ENCODE peak calls at places on chromosomes 7 and 10, in nine cellular contexts. One of them, this sample, is unnamed.

GRCh38 chr10:99235872-99236626 is 397 bp upstream of the HPSE2 start:
- DNase-seq in T follicular helper cell: no peak
- DNase-seq in GM18507: no peak
- DNase-seq in amniotic stem cell: no peak
- DNase-seq in stimulated activated CD4-positive, alpha-beta T cell treated with anti-CD3 and anti-CD28 coated beads, Interleukin-4, amount 100 ng/mL, for 24 hours: no peak
- DNase-seq in kidney tubule cell: no peak
- DNase-seq in glutamatergic neuron: no peak
- DNase-seq in choroid plexus epithelial cell: no peak
- DNase-seq in activated naive CD4-positive, alpha-beta T cell: no peak
- DNase-seq in this sample: no peak

GRCh38 chr10:87579563-87579962 is 74.9 kb downstream of the MINPP1 start:
- DNase-seq in T follicular helper cell: no peak
- DNase-seq in amniotic stem cell: no peak
- DNase-seq in activated naive CD4-positive, alpha-beta T cell: no peak
- DNase-seq in kidney tubule cell: no peak
- DNase-seq in stimulated activated CD4-positive, alpha-beta T cell treated with anti-CD3 and anti-CD28 coated beads, Interleukin-4, amount 100 ng/mL, for 24 hours: no peak
- DNase-seq in glutamatergic neuron: no peak
- DNase-seq in choroid plexus epithelial cell: peak
- DNase-seq in GM18507: no peak
- DNase-seq in this sample: no peak

GRCh38 chr10:70197235-70197952 is 27.1 kb upstream of the SAR1A start:
- DNase-seq in GM18507: no peak
- DNase-seq in activated naive CD4-positive, alpha-beta T cell: no peak
- DNase-seq in T follicular helper cell: no peak
- DNase-seq in stimulated activated CD4-positive, alpha-beta T cell treated with anti-CD3 and anti-CD28 coated beads, Interleukin-4, amount 100 ng/mL, for 24 hours: no peak
- DNase-seq in choroid plexus epithelial cell: no peak
- DNase-seq in glutamatergic neuron: no peak
- DNase-seq in kidney tubule cell: no peak
- DNase-seq in amniotic stem cell: no peak
- DNase-seq in this sample: no peak

GRCh38 chr10:92692697-92693533 is 3.2 kb downstream of the HHEX start:
- DNase-seq in kidney tubule cell: no peak
- DNase-seq in choroid plexus epithelial cell: no peak
- DNase-seq in amniotic stem cell: no peak
- DNase-seq in activated naive CD4-positive, alpha-beta T cell: no peak
- DNase-seq in stimulated activated CD4-positive, alpha-beta T cell treated with anti-CD3 and anti-CD28 coated beads, Interleukin-4, amount 100 ng/mL, for 24 hours: no peak
- DNase-seq in GM18507: no peak
- DNase-seq in T follicular helper cell: no peak
- DNase-seq in glutamatergic neuron: no peak
- DNase-seq in this sample: no peak

GRCh38 chr7:2172311-2173183 is 60.2 kb downstream of the MAD1L1 start:
- DNase-seq in activated naive CD4-positive, alpha-beta T cell: no peak
- DNase-seq in T follicular helper cell: no peak
- DNase-seq in choroid plexus epithelial cell: peak
- DNase-seq in amniotic stem cell: peak
- DNase-seq in glutamatergic neuron: no peak
- DNase-seq in kidney tubule cell: no peak
- DNase-seq in stimulated activated CD4-positive, alpha-beta T cell treated with anti-CD3 and anti-CD28 coated beads, Interleukin-4, amount 100 ng/mL, for 24 hours: no peak
- DNase-seq in GM18507: no peak
- DNase-seq in this sample: no peak

GRCh38 chr7:27277628-27278027 is 35.0 kb downstream of the EVX1 start:
- DNase-seq in choroid plexus epithelial cell: peak
- DNase-seq in activated naive CD4-positive, alpha-beta T cell: no peak
- DNase-seq in GM18507: no peak
- DNase-seq in kidney tubule cell: peak
- DNase-seq in T follicular helper cell: no peak
- DNase-seq in stimulated activated CD4-positive, alpha-beta T cell treated with anti-CD3 and anti-CD28 coated beads, Interleukin-4, amount 100 ng/mL, for 24 hours: no peak
- DNase-seq in glutamatergic neuron: no peak
- DNase-seq in amniotic stem cell: no peak
- DNase-seq in this sample: no peak

GRCh38 chr7:140238778-140239652 is 62.2 kb upstream of the KDM7A start:
- DNase-seq in glutamatergic neuron: no peak
- DNase-seq in T follicular helper cell: no peak
- DNase-seq in stimulated activated CD4-positive, alpha-beta T cell treated with anti-CD3 and anti-CD28 coated beads, Interleukin-4, amount 100 ng/mL, for 24 hours: no peak
- DNase-seq in GM18507: no peak
- DNase-seq in activated naive CD4-positive, alpha-beta T cell: no peak
- DNase-seq in amniotic stem cell: no peak
- DNase-seq in choroid plexus epithelial cell: no peak
- DNase-seq in kidney tubule cell: peak
- DNase-seq in this sample: no peak

GRCh38 chr7:519429-519973 is at the start of gene PDGFA:
- DNase-seq in choroid plexus epithelial cell: peak
- DNase-seq in stimulated activated CD4-positive, alpha-beta T cell treated with anti-CD3 and anti-CD28 coated beads, Interleukin-4, amount 100 ng/mL, for 24 hours: peak
- DNase-seq in amniotic stem cell: no peak
- DNase-seq in GM18507: no peak
- DNase-seq in glutamatergic neuron: peak
- DNase-seq in activated naive CD4-positive, alpha-beta T cell: no peak
- DNase-seq in T follicular helper cell: no peak
- DNase-seq in kidney tubule cell: peak
- DNase-seq in this sample: no peak

GRCh38 chr10:102230861-102231356 is 4.8 kb downstream of the ELOVL3 start:
- DNase-seq in glutamatergic neuron: peak
- DNase-seq in stimulated activated CD4-positive, alpha-beta T cell treated with anti-CD3 and anti-CD28 coated beads, Interleukin-4, amount 100 ng/mL, for 24 hours: peak
- DNase-seq in activated naive CD4-positive, alpha-beta T cell: no peak
- DNase-seq in choroid plexus epithelial cell: peak
- DNase-seq in amniotic stem cell: no peak
- DNase-seq in GM18507: no peak
- DNase-seq in T follicular helper cell: no peak
- DNase-seq in kidney tubule cell: peak
- DNase-seq in this sample: no peak

GRCh38 chr10:629186-629998 is 60.1 kb downstream of the DIP2C start:
- DNase-seq in choroid plexus epithelial cell: no peak
- DNase-seq in amniotic stem cell: no peak
- DNase-seq in GM18507: no peak
- DNase-seq in kidney tubule cell: no peak
- DNase-seq in T follicular helper cell: no peak
- DNase-seq in activated naive CD4-positive, alpha-beta T cell: no peak
- DNase-seq in stimulated activated CD4-positive, alpha-beta T cell treated with anti-CD3 and anti-CD28 coated beads, Interleukin-4, amount 100 ng/mL, for 24 hours: no peak
- DNase-seq in glutamatergic neuron: no peak
- DNase-seq in this sample: no peak

GRCh38 chr7:143299346-143299745 is 11.2 kb downstream of the CASP2 start:
- DNase-seq in activated naive CD4-positive, alpha-beta T cell: no peak
- DNase-seq in stimulated activated CD4-positive, alpha-beta T cell treated with anti-CD3 and anti-CD28 coated beads, Interleukin-4, amount 100 ng/mL, for 24 hours: no peak
- DNase-seq in choroid plexus epithelial cell: no peak
- DNase-seq in amniotic stem cell: no peak
- DNase-seq in GM18507: no peak
- DNase-seq in glutamatergic neuron: no peak
- DNase-seq in kidney tubule cell: peak
- DNase-seq in T follicular helper cell: no peak
- DNase-seq in this sample: no peak

GRCh38 chr7:139118234-139118802 is 8.8 kb upstream of the ZC3HAV1 start:
- DNase-seq in activated naive CD4-positive, alpha-beta T cell: no peak
- DNase-seq in kidney tubule cell: peak
- DNase-seq in glutamatergic neuron: no peak
- DNase-seq in choroid plexus epithelial cell: peak
- DNase-seq in T follicular helper cell: no peak
- DNase-seq in amniotic stem cell: no peak
- DNase-seq in stimulated activated CD4-positive, alpha-beta T cell treated with anti-CD3 and anti-CD28 coated beads, Interleukin-4, amount 100 ng/mL, for 24 hours: peak
- DNase-seq in GM18507: no peak
- DNase-seq in this sample: no peak

GRCh38 chr7:83452256-83452655 is 196.7 kb downstream of the SEMA3E start:
- DNase-seq in choroid plexus epithelial cell: no peak
- DNase-seq in GM18507: no peak
- DNase-seq in T follicular helper cell: no peak
- DNase-seq in amniotic stem cell: no peak
- DNase-seq in stimulated activated CD4-positive, alpha-beta T cell treated with anti-CD3 and anti-CD28 coated beads, Interleukin-4, amount 100 ng/mL, for 24 hours: no peak
- DNase-seq in glutamatergic neuron: peak
- DNase-seq in kidney tubule cell: no peak
- DNase-seq in activated naive CD4-positive, alpha-beta T cell: no peak
- DNase-seq in this sample: no peak

GRCh38 chr10:132451506-132452215 is 54.7 kb downstream of the PWWP2B start:
- DNase-seq in glutamatergic neuron: peak
- DNase-seq in GM18507: no peak
- DNase-seq in stimulated activated CD4-positive, alpha-beta T cell treated with anti-CD3 and anti-CD28 coated beads, Interleukin-4, amount 100 ng/mL, for 24 hours: no peak
- DNase-seq in kidney tubule cell: no peak
- DNase-seq in amniotic stem cell: no peak
- DNase-seq in T follicular helper cell: no peak
- DNase-seq in choroid plexus epithelial cell: no peak
- DNase-seq in activated naive CD4-positive, alpha-beta T cell: no peak
- DNase-seq in this sample: no peak

GRCh38 chr7:2633538-2634264 is 1.9 kb downstream of the TTYH3 start:
- DNase-seq in stimulated activated CD4-positive, alpha-beta T cell treated with anti-CD3 and anti-CD28 coated beads, Interleukin-4, amount 100 ng/mL, for 24 hours: peak
- DNase-seq in amniotic stem cell: peak
- DNase-seq in choroid plexus epithelial cell: peak
- DNase-seq in glutamatergic neuron: peak
- DNase-seq in kidney tubule cell: peak
- DNase-seq in activated naive CD4-positive, alpha-beta T cell: no peak
- DNase-seq in T follicular helper cell: no peak
- DNase-seq in GM18507: no peak
- DNase-seq in this sample: no peak

GRCh38 chr7:32802305-32802910 is 89.2 kb downstream of the KBTBD2 start:
- DNase-seq in kidney tubule cell: no peak
- DNase-seq in activated naive CD4-positive, alpha-beta T cell: no peak
- DNase-seq in amniotic stem cell: no peak
- DNase-seq in T follicular helper cell: no peak
- DNase-seq in glutamatergic neuron: no peak
- DNase-seq in GM18507: no peak
- DNase-seq in choroid plexus epithelial cell: no peak
- DNase-seq in stimulated activated CD4-positive, alpha-beta T cell treated with anti-CD3 and anti-CD28 coated beads, Interleukin-4, amount 100 ng/mL, for 24 hours: no peak
- DNase-seq in this sample: no peak

GRCh38 chr10:97072851-97073665 is 112.7 kb downstream of the SLIT1 start:
- DNase-seq in activated naive CD4-positive, alpha-beta T cell: peak
- DNase-seq in glutamatergic neuron: peak
- DNase-seq in amniotic stem cell: peak
- DNase-seq in choroid plexus epithelial cell: peak
- DNase-seq in kidney tubule cell: peak
- DNase-seq in stimulated activated CD4-positive, alpha-beta T cell treated with anti-CD3 and anti-CD28 coated beads, Interleukin-4, amount 100 ng/mL, for 24 hours: peak
- DNase-seq in T follicular helper cell: peak
- DNase-seq in GM18507: peak
- DNase-seq in this sample: peak

GRCh38 chr10:26474062-26474461 is 35.9 kb downstream of the APBB1IP start:
- DNase-seq in amniotic stem cell: peak
- DNase-seq in choroid plexus epithelial cell: no peak
- DNase-seq in stimulated activated CD4-positive, alpha-beta T cell treated with anti-CD3 and anti-CD28 coated beads, Interleukin-4, amount 100 ng/mL, for 24 hours: no peak
- DNase-seq in GM18507: no peak
- DNase-seq in kidney tubule cell: no peak
- DNase-seq in glutamatergic neuron: no peak
- DNase-seq in T follicular helper cell: no peak
- DNase-seq in activated naive CD4-positive, alpha-beta T cell: no peak
- DNase-seq in this sample: no peak

GRCh38 chr7:91285966-91286365 is 21.7 kb downstream of the FZD1 start:
- DNase-seq in glutamatergic neuron: no peak
- DNase-seq in choroid plexus epithelial cell: peak
- DNase-seq in amniotic stem cell: no peak
- DNase-seq in kidney tubule cell: peak
- DNase-seq in stimulated activated CD4-positive, alpha-beta T cell treated with anti-CD3 and anti-CD28 coated beads, Interleukin-4, amount 100 ng/mL, for 24 hours: no peak
- DNase-seq in T follicular helper cell: no peak
- DNase-seq in GM18507: no peak
- DNase-seq in activated naive CD4-positive, alpha-beta T cell: no peak
- DNase-seq in this sample: no peak

GRCh38 chr7:4661871-4662270 is 20.2 kb upstream of the FOXK1 start:
- DNase-seq in choroid plexus epithelial cell: peak
- DNase-seq in GM18507: no peak
- DNase-seq in T follicular helper cell: no peak
- DNase-seq in amniotic stem cell: no peak
- DNase-seq in stimulated activated CD4-positive, alpha-beta T cell treated with anti-CD3 and anti-CD28 coated beads, Interleukin-4, amount 100 ng/mL, for 24 hours: no peak
- DNase-seq in activated naive CD4-positive, alpha-beta T cell: no peak
- DNase-seq in kidney tubule cell: no peak
- DNase-seq in glutamatergic neuron: no peak
- DNase-seq in this sample: no peak

GRCh38 chr10:11551915-11552602 is 59.4 kb downstream of the USP6NL start:
- DNase-seq in glutamatergic neuron: no peak
- DNase-seq in amniotic stem cell: peak
- DNase-seq in stimulated activated CD4-positive, alpha-beta T cell treated with anti-CD3 and anti-CD28 coated beads, Interleukin-4, amount 100 ng/mL, for 24 hours: no peak
- DNase-seq in T follicular helper cell: no peak
- DNase-seq in kidney tubule cell: peak
- DNase-seq in GM18507: no peak
- DNase-seq in choroid plexus epithelial cell: peak
- DNase-seq in activated naive CD4-positive, alpha-beta T cell: no peak
- DNase-seq in this sample: no peak

GRCh38 chr7:15753834-15754600 is 67.5 kb upstream of the MEOX2 start:
- DNase-seq in kidney tubule cell: no peak
- DNase-seq in choroid plexus epithelial cell: no peak
- DNase-seq in T follicular helper cell: no peak
- DNase-seq in GM18507: no peak
- DNase-seq in amniotic stem cell: no peak
- DNase-seq in activated naive CD4-positive, alpha-beta T cell: no peak
- DNase-seq in stimulated activated CD4-positive, alpha-beta T cell treated with anti-CD3 and anti-CD28 coated beads, Interleukin-4, amount 100 ng/mL, for 24 hours: no peak
- DNase-seq in glutamatergic neuron: no peak
- DNase-seq in this sample: no peak

GRCh38 chr10:99370993-99371392 is 41.8 kb downstream of the CNNM1 start:
- DNase-seq in GM18507: no peak
- DNase-seq in amniotic stem cell: peak
- DNase-seq in stimulated activated CD4-positive, alpha-beta T cell treated with anti-CD3 and anti-CD28 coated beads, Interleukin-4, amount 100 ng/mL, for 24 hours: no peak
- DNase-seq in kidney tubule cell: peak
- DNase-seq in activated naive CD4-positive, alpha-beta T cell: no peak
- DNase-seq in glutamatergic neuron: no peak
- DNase-seq in T follicular helper cell: no peak
- DNase-seq in choroid plexus epithelial cell: peak
- DNase-seq in this sample: no peak

GRCh38 chr10:36636879-36637278 is 488.5 kb upstream of the ANKRD30A start:
- DNase-seq in amniotic stem cell: no peak
- DNase-seq in GM18507: no peak
- DNase-seq in stimulated activated CD4-positive, alpha-beta T cell treated with anti-CD3 and anti-CD28 coated beads, Interleukin-4, amount 100 ng/mL, for 24 hours: no peak
- DNase-seq in choroid plexus epithelial cell: no peak
- DNase-seq in activated naive CD4-positive, alpha-beta T cell: no peak
- DNase-seq in glutamatergic neuron: no peak
- DNase-seq in kidney tubule cell: no peak
- DNase-seq in T follicular helper cell: no peak
- DNase-seq in this sample: no peak

GRCh38 chr10:102665904-102666509 is 21.7 kb downstream of the TRIM8 start:
- DNase-seq in amniotic stem cell: no peak
- DNase-seq in glutamatergic neuron: no peak
- DNase-seq in T follicular helper cell: no peak
- DNase-seq in stimulated activated CD4-positive, alpha-beta T cell treated with anti-CD3 and anti-CD28 coated beads, Interleukin-4, amount 100 ng/mL, for 24 hours: no peak
- DNase-seq in kidney tubule cell: peak
- DNase-seq in GM18507: no peak
- DNase-seq in activated naive CD4-positive, alpha-beta T cell: no peak
- DNase-seq in choroid plexus epithelial cell: no peak
- DNase-seq in this sample: no peak

GRCh38 chr7:23247602-23248335 is 1.2 kb downstream of the GPNMB start:
- DNase-seq in T follicular helper cell: no peak
- DNase-seq in GM18507: no peak
- DNase-seq in choroid plexus epithelial cell: peak
- DNase-seq in glutamatergic neuron: no peak
- DNase-seq in kidney tubule cell: peak
- DNase-seq in amniotic stem cell: no peak
- DNase-seq in activated naive CD4-positive, alpha-beta T cell: no peak
- DNase-seq in stimulated activated CD4-positive, alpha-beta T cell treated with anti-CD3 and anti-CD28 coated beads, Interleukin-4, amount 100 ng/mL, for 24 hours: no peak
- DNase-seq in this sample: no peak

GRCh38 chr10:7756360-7756992 is 31.3 kb downstream of the KIN start:
- DNase-seq in GM18507: no peak
- DNase-seq in choroid plexus epithelial cell: peak
- DNase-seq in T follicular helper cell: peak
- DNase-seq in stimulated activated CD4-positive, alpha-beta T cell treated with anti-CD3 and anti-CD28 coated beads, Interleukin-4, amount 100 ng/mL, for 24 hours: peak
- DNase-seq in glutamatergic neuron: peak
- DNase-seq in amniotic stem cell: no peak
- DNase-seq in activated naive CD4-positive, alpha-beta T cell: no peak
- DNase-seq in kidney tubule cell: peak
- DNase-seq in this sample: no peak

GRCh38 chr10:122733450-122733849 is 33.8 kb upstream of the C10orf120 start:
- DNase-seq in activated naive CD4-positive, alpha-beta T cell: no peak
- DNase-seq in amniotic stem cell: no peak
- DNase-seq in T follicular helper cell: no peak
- DNase-seq in glutamatergic neuron: no peak
- DNase-seq in GM18507: no peak
- DNase-seq in stimulated activated CD4-positive, alpha-beta T cell treated with anti-CD3 and anti-CD28 coated beads, Interleukin-4, amount 100 ng/mL, for 24 hours: no peak
- DNase-seq in kidney tubule cell: no peak
- DNase-seq in choroid plexus epithelial cell: no peak
- DNase-seq in this sample: no peak

GRCh38 chr7:42790196-42790595 is 121.7 kb downstream of the C7orf25 start:
- DNase-seq in T follicular helper cell: no peak
- DNase-seq in glutamatergic neuron: no peak
- DNase-seq in activated naive CD4-positive, alpha-beta T cell: no peak
- DNase-seq in GM18507: no peak
- DNase-seq in stimulated activated CD4-positive, alpha-beta T cell treated with anti-CD3 and anti-CD28 coated beads, Interleukin-4, amount 100 ng/mL, for 24 hours: no peak
- DNase-seq in amniotic stem cell: no peak
- DNase-seq in kidney tubule cell: no peak
- DNase-seq in choroid plexus epithelial cell: peak
- DNase-seq in this sample: no peak

GRCh38 chr7:149267733-149268132 is 5.7 kb downstream of the ZNF783 start:
- DNase-seq in glutamatergic neuron: no peak
- DNase-seq in choroid plexus epithelial cell: no peak
- DNase-seq in GM18507: no peak
- DNase-seq in T follicular helper cell: no peak
- DNase-seq in amniotic stem cell: no peak
- DNase-seq in kidney tubule cell: no peak
- DNase-seq in activated naive CD4-positive, alpha-beta T cell: no peak
- DNase-seq in stimulated activated CD4-positive, alpha-beta T cell treated with anti-CD3 and anti-CD28 coated beads, Interleukin-4, amount 100 ng/mL, for 24 hours: no peak
- DNase-seq in this sample: no peak

GRCh38 chr10:82815680-82816079 is 940.7 kb downstream of the NRG3 start:
- DNase-seq in stimulated activated CD4-positive, alpha-beta T cell treated with anti-CD3 and anti-CD28 coated beads, Interleukin-4, amount 100 ng/mL, for 24 hours: no peak
- DNase-seq in activated naive CD4-positive, alpha-beta T cell: no peak
- DNase-seq in kidney tubule cell: no peak
- DNase-seq in GM18507: no peak
- DNase-seq in glutamatergic neuron: no peak
- DNase-seq in choroid plexus epithelial cell: no peak
- DNase-seq in T follicular helper cell: no peak
- DNase-seq in amniotic stem cell: no peak
- DNase-seq in this sample: no peak

This sample was measured in stimulated activated CD8-positive, alpha-beta memory T cell treated with anti-CD3 and anti-CD28 coated beads, Interleukin-15, amount 100 ng/mL, for 1 hour.